ENCODE peak calls at places on chromosomes 11 and 22, in five cellular contexts. U, E, B, G and A are unnamed samples.

GRCh38 chr11:130434521-130435223 is 6.3 kb upstream of the ADAMTS8 start:
- DNase-seq in U (peak; percentile 43), E (no peak), B (peak; percentile 86), G (peak; percentile 89), A (peak; percentile 87)

GRCh38 chr22:37731804-37732471 is 35.1 kb downstream of the TRIOBP start:
- DNase-seq in U (no peak), E (no peak), B (no peak), G (no peak), A (no peak)

GRCh38 chr11:93542753-93543246 is 391 bp downstream of the SMCO4 start:
- DNase-seq in U (no peak), E (no peak), B (peak; percentile 68), G (no peak), A (no peak)

GRCh38 chr11:120316880-120317688 is 8.0 kb upstream of the TLCD5 start:
- DNase-seq in U (no peak), E (no peak), B (peak; percentile 91), G (no peak), A (no peak)

GRCh38 chr22:24137595-24137994 is 43.7 kb upstream of the SUSD2 start:
- DNase-seq in U (no peak), E (no peak), B (no peak), G (no peak), A (peak; percentile 67)

GRCh38 chr11:78354741-78355705 is 62.6 kb downstream of the GAB2 start:
- DNase-seq in U (no peak), E (no peak), B (no peak), G (no peak), A (no peak)

GRCh38 chr22:37401401-37401859 is 25.8 kb downstream of the ELFN2 start:
- DNase-seq in U (no peak), E (no peak), B (no peak), G (no peak), A (peak; percentile 62)

GRCh38 chr22:40797427-40797826 is 21.7 kb downstream of the SLC25A17 start:
- DNase-seq in U (no peak), E (no peak), B (no peak), G (no peak), A (peak; percentile 55)

GRCh38 chr11:46692450-46692849 is 8.0 kb downstream of the ARHGAP1 start:
- DNase-seq in U (no peak), E (no peak), B (no peak), G (no peak), A (peak; percentile 54)

GRCh38 chr11:132244871-132245557 is 874.6 kb downstream of the NTM start:
- DNase-seq in U (no peak), E (no peak), B (no peak), G (no peak), A (no peak)